ENCODE peak calls at places on chromosomes 5 and 9, in eight cellular contexts. M is H9; Q is PC-3; Z is CD8-positive, alpha-beta memory T cell; K is left ventricle myocardium inferior; D is prostate gland; A is AG04450; T is IMR-90. H is an unnamed sample. For H3K9me3, the result is how much of the 10 kb centered on the place peaks cover.

GRCh38 chr5:34658023-34658422 is 1.9 kb downstream of the RAI14 start:
- DNase-seq in M (no peak), Q (peak), Z (no peak), K (no peak), D (no peak), A (no peak), T (peak), H (no peak)

GRCh38 chr9:126507318-126508109 is 106.2 kb upstream of the LMX1B start:
- DNase-seq in M (no peak), Q (no peak), Z (no peak), K (no peak), D (no peak), A (no peak), T (no peak), H (no peak)

GRCh38 chr5:65722575-65723424 is 795 bp downstream of the NLN start:
- DNase-seq in M (peak), Q (peak), Z (no peak), K (no peak), D (no peak), A (no peak), T (peak), H (peak)

GRCh38 chr5:1718669-1719068 is 81.0 kb downstream of the MRPL36 start:
- DNase-seq in M (no peak), Q (peak), Z (no peak), K (no peak), D (no peak), A (no peak), T (no peak), H (no peak)

GRCh38 chr9:130765135-130766030 is 69.7 kb upstream of the ABL1 start:
- DNase-seq in M (no peak), Q (no peak), Z (no peak), K (no peak), D (no peak), A (no peak), T (peak), H (no peak)

GRCh38 chr5:14491015-14491414 is 90.6 kb upstream of the OTULINL start:
- DNase-seq in M (no peak), Q (no peak), Z (no peak), K (peak), D (no peak), A (no peak), T (no peak), H (no peak)

GRCh38 chr5:136242136-136242535 is 49.2 kb upstream of the SMIM32 start:
- DNase-seq in M (no peak), Q (no peak), Z (no peak), K (no peak), D (no peak), A (no peak), T (no peak), H (no peak)

GRCh38 chr9:134055981-134056461 is 11.8 kb downstream of the BRD3 start:
- DNase-seq in M (no peak), Q (peak), Z (no peak), K (peak), D (peak), A (no peak), T (peak), H (peak)

GRCh38 chr5:55923177-55923872 is 71.4 kb downstream of the IL6ST start:
- DNase-seq in M (peak), Q (peak), Z (no peak), K (peak), D (no peak), A (no peak), T (no peak), H (no peak)

GRCh38 chr9:99807276-99807852 is 14.3 kb upstream of the NR4A3 start:
- DNase-seq in M (no peak), Q (peak), Z (peak), K (peak), D (peak), A (no peak), T (peak), H (peak)

GRCh38 chr9:116574027-116574679 is 113.0 kb upstream of the TRIM32 start:
- DNase-seq in M (no peak), Q (no peak), Z (no peak), K (no peak), D (no peak), A (no peak), T (peak), H (no peak)

GRCh38 chr9:133731876-133732321 is 6.3 kb downstream of the SARDH start:
- DNase-seq in M (peak), Q (peak), Z (no peak), K (no peak), D (no peak), A (no peak), T (peak), H (no peak)

GRCh38 chr9:27433599-27434325 is 90.3 kb upstream of the IFNK start:
- DNase-seq in M (no peak), Q (no peak), Z (no peak), K (no peak), D (no peak), A (no peak), T (no peak), H (no peak)

GRCh38 chr9:113898596-113898995 is 22.5 kb downstream of the ZNF618 start:
- DNase-seq in M (no peak), Q (no peak), Z (no peak), K (no peak), D (no peak), A (no peak), T (no peak), H (no peak)
- H3K9me3 ChIP-seq in M (under half), Q (under half), Z (under half), K (under half), D (under half), A (under half), T (under half), H (under half)

GRCh38 chr9:40909821-40910220 is 218.7 kb downstream of the FOXD4L6 start:
- DNase-seq in M (no peak), Q (no peak), Z (no peak), K (no peak), D (no peak), A (no peak), T (no peak), H (no peak)
- H3K9me3 ChIP-seq in M (half or more), Q (under half), Z (half or more), K (half or more), D (under half), A (half or more), T (half or more), H (half or more)

DNA sequence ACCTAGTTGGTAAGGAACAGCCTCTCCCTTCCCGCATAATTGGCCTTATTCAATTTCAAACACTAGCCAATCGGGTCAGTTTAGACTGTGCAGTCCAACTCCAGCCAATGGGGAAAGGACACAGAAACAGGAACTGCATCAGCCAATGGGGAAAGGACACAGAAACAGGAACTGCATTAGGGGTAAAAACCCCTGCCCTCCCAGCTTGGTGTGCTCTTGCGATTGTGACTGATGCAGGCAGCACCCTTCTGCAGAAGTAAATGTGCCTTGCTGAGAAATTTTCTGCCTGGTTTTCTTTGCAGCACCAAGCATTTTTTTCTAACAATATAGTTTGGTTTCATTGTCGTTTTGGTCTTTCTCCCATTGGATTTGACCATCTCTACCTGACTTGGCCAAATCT is 8.6 kb upstream of the GLT6D1 start:
- DNase-seq in M (peak), Q (no peak), Z (no peak), K (no peak), D (no peak), A (no peak), T (no peak), H (no peak)
- H3K9me3 ChIP-seq in M (under half), Q (under half), Z (under half), K (half or more), D (under half), A (under half), T (under half), H (under half)

DNA sequence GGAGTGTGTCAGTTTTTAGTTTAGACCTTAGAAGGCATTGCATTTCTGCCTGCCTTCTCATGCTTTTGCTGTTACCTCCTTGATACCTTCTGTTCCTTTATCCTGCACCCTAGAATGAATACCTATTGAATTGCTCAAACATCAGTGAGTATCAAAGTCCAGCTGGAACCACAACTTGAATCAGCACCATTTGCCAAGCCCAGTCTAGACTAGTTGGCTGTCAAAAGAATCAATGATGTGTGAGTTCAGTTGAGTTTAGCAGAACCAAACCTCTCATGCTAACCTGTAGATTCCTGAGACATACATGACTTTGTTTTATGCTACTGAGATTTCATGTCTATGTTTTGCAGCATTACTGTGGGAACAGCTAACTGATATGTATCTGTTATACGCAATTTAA is 116.6 kb downstream of the FAM170A start:
- DNase-seq in M (no peak), Q (no peak), Z (no peak), K (no peak), D (no peak), A (no peak), T (no peak), H (no peak)
- H3K9me3 ChIP-seq in M (under half), Q (under half), Z (under half), K (under half), D (under half), A (under half), T (under half), H (under half)

DNA sequence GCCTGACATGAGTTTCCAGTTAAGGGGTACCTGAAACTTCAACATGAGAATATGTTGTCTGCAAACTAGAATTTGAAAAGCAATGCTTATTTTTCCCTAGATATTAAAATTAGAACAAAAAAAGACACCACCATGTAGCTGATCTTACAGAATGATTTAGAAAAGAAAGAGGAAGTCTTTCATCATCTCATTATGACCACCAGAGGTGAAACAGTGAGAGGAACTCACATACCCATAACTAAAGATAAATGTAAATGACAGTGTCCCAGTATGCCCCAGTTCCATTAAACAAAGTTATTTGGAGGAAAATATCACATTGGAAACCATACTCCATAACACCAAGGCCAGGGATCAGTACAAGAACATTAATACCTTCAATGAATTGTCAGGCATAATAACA is 6.9 kb downstream of the TAF7 start:
- DNase-seq in M (no peak), Q (no peak), Z (no peak), K (no peak), D (no peak), A (no peak), T (no peak), H (no peak)
- H3K9me3 ChIP-seq in M (under half), Q (under half), Z (under half), K (half or more), D (under half), A (under half), T (under half), H (under half)

GRCh38 chr5:139562847-139563246 is 1.7 kb downstream of the UBE2D2 start:
- DNase-seq in M (no peak), Q (peak), Z (no peak), K (no peak), D (no peak), A (no peak), T (no peak), H (no peak)
- H3K9me3 ChIP-seq in M (under half), Q (under half), Z (under half), K (under half), D (under half), A (under half), T (under half), H (under half)

DNA sequence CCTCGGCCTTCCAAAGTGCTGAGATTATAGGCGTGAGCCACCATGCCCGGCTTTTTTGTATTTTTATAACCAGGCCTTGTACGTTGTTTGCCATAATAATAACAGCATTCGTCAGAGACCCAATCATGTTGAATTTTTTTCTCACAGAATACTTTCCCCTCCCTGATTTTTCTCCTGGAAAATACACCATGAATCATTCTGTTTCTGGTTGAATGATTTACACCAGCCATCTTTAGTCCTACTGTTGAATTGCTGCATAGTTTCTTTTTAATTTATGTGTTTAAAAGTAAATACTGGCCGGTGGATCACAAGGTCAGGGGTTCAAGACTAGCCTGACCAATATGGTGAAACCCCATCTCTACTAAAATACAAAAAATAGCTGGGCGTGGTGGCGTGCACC is 3.5 kb downstream of the CNOT8 start:
- DNase-seq in M (no peak), Q (no peak), Z (no peak), K (no peak), D (no peak), A (no peak), T (no peak), H (no peak)
- H3K9me3 ChIP-seq in M (under half), Q (under half), Z (under half), K (under half), D (under half), A (under half), T (under half), H (under half)

DNA sequence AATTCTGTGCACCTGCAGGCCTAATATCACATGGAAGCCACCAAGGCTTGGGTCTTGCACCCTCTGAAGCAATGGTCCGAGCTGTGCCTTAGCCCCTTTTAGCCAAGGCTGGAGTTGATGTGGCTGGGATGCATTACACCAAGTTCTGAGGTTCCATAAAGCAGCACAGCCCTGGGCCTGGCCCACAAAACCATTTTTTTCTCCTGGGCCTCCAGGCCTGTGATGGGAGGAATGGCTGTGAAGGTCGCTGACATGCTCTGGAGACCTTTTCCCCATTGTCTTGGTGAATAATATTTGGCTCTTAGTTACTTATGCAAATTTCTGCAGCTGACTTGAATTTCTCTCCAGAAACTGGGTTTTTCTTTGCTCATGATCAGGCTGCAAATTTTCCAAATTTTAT is 167.3 kb downstream of the HTR1A start:
- DNase-seq in M (no peak), Q (no peak), Z (no peak), K (no peak), D (no peak), A (no peak), T (no peak), H (no peak)
- H3K9me3 ChIP-seq in M (under half), Q (under half), Z (under half), K (under half), D (under half), A (under half), T (under half), H (under half)

GRCh38 chr5:141260458-141261237 is 15.5 kb downstream of the PCDHB15 start:
- DNase-seq in M (no peak), Q (peak), Z (no peak), K (no peak), D (no peak), A (no peak), T (peak), H (no peak)
- H3K9me3 ChIP-seq in M (half or more), Q (under half), Z (under half), K (half or more), D (under half), A (under half), T (under half), H (under half)

GRCh38 chr5:155886311-155887031 is 440.5 kb upstream of the SGCD start:
- DNase-seq in M (peak), Q (no peak), Z (no peak), K (no peak), D (no peak), A (no peak), T (no peak), H (no peak)
- H3K9me3 ChIP-seq in M (under half), Q (under half), Z (under half), K (under half), D (under half), A (under half), T (under half), H (under half)

H was measured in aorta.